ENCODE peak calls at places on chromosomes 2 and 18, in five cellular contexts. P, R, X, F and Y are unnamed samples.

GRCh38 chr18:55384551-55385275 is 203.3 kb downstream of the TCF4 start:
- DNase-seq in X (peak), R (no peak), P (peak), F (peak), Y (peak)

GRCh38 chr2:210387074-210387473 is 72.1 kb upstream of the MYL1 start:
- DNase-seq in P (no peak), X (no peak), F (no peak), R (no peak), Y (no peak)

GRCh38 chr2:122078451-122078850 is 323.0 kb downstream of the TSN start:
- DNase-seq in F (no peak), X (no peak), R (no peak), P (no peak), Y (no peak)

GRCh38 chr2:74887961-74888670 is 54.2 kb downstream of the HK2 start:
- DNase-seq in R (no peak), F (no peak), P (no peak), X (no peak), Y (no peak)

GRCh38 chr2:55051026-55051866 is 995 bp upstream of the RTN4 start:
- DNase-seq in X (peak), R (no peak), F (peak), P (peak), Y (peak)

GRCh38 chr2:19649107-19649506 is 252.7 kb downstream of the TTC32 start:
- DNase-seq in F (no peak), R (no peak), P (no peak), X (no peak), Y (no peak)

GRCh38 chr2:56128235-56128634 is 55.6 kb upstream of the CCDC85A start:
- DNase-seq in X (no peak), R (no peak), F (no peak), P (no peak), Y (no peak)

GRCh38 chr18:23573948-23574431 is 12.3 kb downstream of the NPC1 start:
- DNase-seq in F (no peak), X (no peak), P (peak), R (no peak), Y (no peak)

GRCh38 chr2:96100893-96101304 is 15.5 kb downstream of the ADRA2B start:
- DNase-seq in P (no peak), R (no peak), X (peak), F (no peak), Y (no peak)

GRCh38 chr2:239329972-239330572 is 70.7 kb downstream of the HDAC4 start:
- DNase-seq in P (no peak), F (no peak), R (no peak), X (peak), Y (no peak)

GRCh38 chr2:20186078-20186854 is 38.7 kb downstream of the SDC1 start:
- DNase-seq in P (peak), X (no peak), F (peak), R (no peak), Y (no peak)

GRCh38 chr2:183269956-183270355 is 145.7 kb downstream of the NUP35 start:
- DNase-seq in R (no peak), X (no peak), F (no peak), P (no peak), Y (no peak)

GRCh38 chr2:84077504-84077903 is 381.6 kb downstream of the SUCLG1 start:
- DNase-seq in F (peak), R (no peak), X (peak), P (peak), Y (peak)

GRCh38 chr18:9017900-9018217 is 84.6 kb upstream of the NDUFV2 start:
- DNase-seq in F (no peak), R (no peak), P (no peak), X (no peak), Y (no peak)

GRCh38 chr2:9657083-9657482 is 26.3 kb upstream of the YWHAQ start:
- DNase-seq in R (no peak), P (no peak), F (peak), X (no peak), Y (no peak)

GRCh38 chr18:56869189-56869777 is 218.1 kb downstream of the WDR7 start:
- DNase-seq in X (peak), P (peak), F (peak), R (peak), Y (peak)

GRCh38 chr2:159111346-159111922 is 143.0 kb downstream of the TANC1 start:
- DNase-seq in P (no peak), R (no peak), F (peak), X (no peak), Y (no peak)

GRCh38 chr2:171894612-171894947 is 536 bp upstream of the SLC25A12 start:
- DNase-seq in F (no peak), P (no peak), R (no peak), X (peak), Y (no peak)

GRCh38 chr2:9317559-9317958 is 105.8 kb downstream of the ITGB1BP1 start:
- DNase-seq in X (no peak), F (no peak), P (no peak), R (no peak), Y (no peak)

GRCh38 chr18:11040823-11041712 is 108.3 kb downstream of the PIEZO2 start:
- DNase-seq in X (peak), R (no peak), F (peak), P (peak), Y (peak)

GRCh38 chr2:20057268-20057667 is 5.8 kb upstream of the LAPTM4A start:
- DNase-seq in F (no peak), R (no peak), X (no peak), P (no peak), Y (no peak)

GRCh38 chr2:80467262-80467811 is 162.8 kb upstream of the LRRTM1 start:
- DNase-seq in F (no peak), R (no peak), X (no peak), P (no peak), Y (no peak)

GRCh38 chr2:145569108-145569507 is 1049.2 kb upstream of the ZEB2 start:
- DNase-seq in P (no peak), R (no peak), F (no peak), X (no peak), Y (no peak)

GRCh38 chr2:54332386-54332785 is 76.4 kb upstream of the TSPYL6 start:
- DNase-seq in P (no peak), R (no peak), X (no peak), F (no peak), Y (no peak)

GRCh38 chr2:233816771-233817170 is 37.6 kb downstream of the HJURP start:
- DNase-seq in F (no peak), X (peak), R (no peak), P (no peak), Y (no peak)

GRCh38 chr2:88658890-88659881 is 31.9 kb upstream of the EIF2AK3 start:
- DNase-seq in X (no peak), R (no peak), P (peak), F (peak), Y (peak)

GRCh38 chr2:168661404-168661869 is 141.0 kb upstream of the NOSTRIN start:
- DNase-seq in F (no peak), P (no peak), R (no peak), X (no peak), Y (peak)

GRCh38 chr2:239519921-239520585 is 119.2 kb upstream of the HDAC4 start:
- DNase-seq in X (no peak), F (no peak), R (no peak), P (no peak), Y (no peak)

GRCh38 chr2:166285215-166285614 is 90.5 kb downstream of the SCN9A start:
- DNase-seq in P (no peak), X (no peak), R (no peak), F (no peak), Y (no peak)

GRCh38 chr18:24679062-24679461 is 218.6 kb downstream of the HRH4 start:
- DNase-seq in F (no peak), R (no peak), P (no peak), X (no peak), Y (no peak)

GRCh38 chr2:216710531-216711282 is 15.4 kb upstream of the IGFBP5 start:
- DNase-seq in P (no peak), F (no peak), R (no peak), X (no peak), Y (no peak)

GRCh38 chr2:88081924-88082609 is 14.4 kb downstream of the SMYD1 start:
- DNase-seq in R (no peak), X (no peak), P (no peak), F (no peak), Y (no peak)

GRCh38 chr2:108226570-108226969 is 13.2 kb upstream of the SULT1C3 start:
- DNase-seq in R (no peak), F (no peak), P (no peak), X (no peak), Y (no peak)

GRCh38 chr18:12883684-12884520 is at the start of gene PTPN2:
- DNase-seq in F (peak), R (peak), X (peak), P (peak), Y (peak)

GRCh38 chr2:125746321-125746983 is 909.5 kb upstream of the GYPC start:
- DNase-seq in X (no peak), R (no peak), P (no peak), F (no peak), Y (no peak)

GRCh38 chr2:206443735-206444527 is 599 bp downstream of the ADAM23 start:
- DNase-seq in R (no peak), F (no peak), X (peak), P (peak), Y (peak)

GRCh38 chr2:48714240-48714639 is 41.3 kb downstream of the LHCGR start:
- DNase-seq in R (no peak), X (no peak), P (no peak), F (no peak), Y (no peak)

GRCh38 chr2:191724015-191724414 is 46.1 kb downstream of the NABP1 start:
- DNase-seq in R (peak), X (no peak), F (no peak), P (no peak), Y (no peak)

GRCh38 chr2:237134831-237135230 is 49.1 kb downstream of the COPS8 start:
- DNase-seq in F (no peak), X (no peak), P (no peak), R (no peak), Y (no peak)

GRCh38 chr18:10727477-10727876 is 201.7 kb downstream of the NAPG start:
- DNase-seq in X (no peak), P (no peak), F (no peak), R (no peak), Y (no peak)

GRCh38 chr18:45127395-45127794 is 446.7 kb downstream of the SETBP1 start:
- DNase-seq in X (no peak), P (no peak), R (no peak), F (no peak), Y (no peak)
- TF ChIP-seq FOXM1 in X (no peak), P (no peak), R (no peak), F (no peak), Y (no peak)

DNA sequence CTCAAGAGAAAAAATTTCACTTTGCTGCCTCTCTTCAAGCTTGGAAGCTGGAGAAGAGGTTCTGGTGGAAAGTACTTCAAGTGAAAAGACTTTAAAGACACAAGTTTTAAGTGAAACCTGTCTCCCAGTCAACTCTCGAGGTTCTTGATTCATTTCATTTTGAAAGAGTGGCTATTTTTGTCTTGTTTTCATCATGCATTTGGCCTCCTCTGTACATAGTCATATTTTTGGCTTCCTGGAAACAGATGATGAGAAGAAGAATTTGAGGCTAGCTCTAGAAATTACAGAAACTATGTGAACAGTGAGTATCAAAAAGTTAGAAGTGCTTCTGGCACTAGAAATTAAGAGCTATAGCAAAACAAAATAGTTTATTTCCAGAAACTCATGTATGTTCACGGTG is 124.8 kb downstream of the DTNA start:
- DNase-seq in X (no peak), F (no peak), R (no peak), P (no peak), Y (no peak)
- TF ChIP-seq FOXM1 in X (no peak), F (no peak), R (no peak), P (no peak), Y (no peak)

GRCh38 chr2:219206442-219207253 is at the start of gene ZFAND2B:
- DNase-seq in R (peak), X (peak), F (peak), P (peak), Y (peak)

GRCh38 chr2:219209818-219210571 is 3.4 kb downstream of the ZFAND2B start:
- DNase-seq in P (no peak), R (no peak), X (no peak), F (no peak), Y (no peak)

GRCh38 chr2:219209236-219209635 is 2.7 kb downstream of the ZFAND2B start:
- DNase-seq in F (no peak), P (no peak), X (no peak), R (no peak), Y (no peak)

GRCh38 chr2:219207254-219207883 is 787 bp downstream of the ZFAND2B start:
- DNase-seq in X (no peak), F (no peak), R (no peak), P (no peak), Y (no peak)

GRCh38 chr2:219207884-219208740 is 1.5 kb downstream of the ZFAND2B start:
- DNase-seq in R (no peak), X (peak), P (no peak), F (peak), Y (no peak)
- TF ChIP-seq FOXM1 in R (no peak), X (no peak), P (no peak), F (no peak), Y (no peak)

DNA sequence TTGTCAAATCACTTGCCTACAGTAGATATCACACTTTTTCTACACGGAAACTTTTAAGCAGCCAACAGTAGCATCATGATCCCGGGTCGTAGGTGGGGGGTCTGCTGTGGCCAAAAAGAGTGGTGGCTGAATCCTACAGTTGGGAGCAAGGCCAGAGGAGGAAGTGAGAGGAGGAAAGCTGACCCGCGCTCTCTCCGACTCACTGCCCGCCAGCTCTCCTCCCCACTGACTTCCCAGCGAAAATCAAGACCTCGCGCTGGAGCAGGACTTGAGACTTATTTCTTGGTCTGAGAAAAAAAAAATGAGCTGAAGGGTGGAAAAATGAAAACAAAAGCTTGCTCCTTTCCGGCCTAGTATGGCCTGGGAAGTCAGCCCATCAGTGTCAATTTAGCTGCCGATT is 9.6 kb downstream of the FBLN7 start:
- DNase-seq in F (no peak), P (no peak), X (no peak), R (no peak), Y (no peak)
- TF ChIP-seq FOXM1 in F (no peak), P (no peak), X (no peak), R (no peak), Y (no peak)

GRCh38 chr2:130370490-130370889 is 14.6 kb downstream of the PTPN18 start:
- DNase-seq in X (no peak), P (peak), R (no peak), F (no peak), Y (no peak)

GRCh38 chr2:130369589-130370341 is 13.9 kb downstream of the PTPN18 start:
- DNase-seq in P (no peak), F (no peak), R (no peak), X (no peak), Y (no peak)

GRCh38 chr2:130372055-130372832 is 16.4 kb downstream of the PTPN18 start:
- DNase-seq in R (no peak), X (peak), F (no peak), P (peak), Y (peak)

GRCh38 chr2:130372833-130373807 is 17.3 kb downstream of the PTPN18 start:
- DNase-seq in F (no peak), X (no peak), R (no peak), P (no peak), Y (no peak)

DNA sequence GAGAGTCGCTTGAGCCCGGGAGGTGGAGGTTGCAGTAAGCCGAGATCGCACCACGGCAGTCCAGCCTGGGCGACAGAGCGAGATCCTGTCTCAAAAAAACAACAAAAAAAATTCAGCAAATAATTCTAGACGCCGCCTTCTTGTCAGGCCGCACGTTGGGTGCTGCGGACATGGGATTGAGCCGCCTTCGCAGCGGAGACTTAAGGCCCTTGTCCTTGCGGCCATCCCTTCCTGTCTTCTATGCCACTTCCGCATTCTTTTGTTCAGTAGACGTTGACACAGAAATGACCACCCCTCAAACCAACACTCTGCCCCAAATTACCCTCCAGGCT is 15.8 kb downstream of the PTPN18 start:
- DNase-seq in F (no peak), P (no peak), X (no peak), R (no peak), Y (no peak)
- TF ChIP-seq FOXM1 in F (no peak), P (no peak), X (no peak), R (no peak), Y (no peak)

GRCh38 chr18:59921384-59921891 is 21.6 kb downstream of the PMAIP1 start:
- DNase-seq in P (no peak), F (no peak), X (no peak), R (no peak), Y (no peak)
- TF ChIP-seq FOXM1 in P (no peak), F (no peak), X (no peak), R (peak), Y (no peak)

DNA sequence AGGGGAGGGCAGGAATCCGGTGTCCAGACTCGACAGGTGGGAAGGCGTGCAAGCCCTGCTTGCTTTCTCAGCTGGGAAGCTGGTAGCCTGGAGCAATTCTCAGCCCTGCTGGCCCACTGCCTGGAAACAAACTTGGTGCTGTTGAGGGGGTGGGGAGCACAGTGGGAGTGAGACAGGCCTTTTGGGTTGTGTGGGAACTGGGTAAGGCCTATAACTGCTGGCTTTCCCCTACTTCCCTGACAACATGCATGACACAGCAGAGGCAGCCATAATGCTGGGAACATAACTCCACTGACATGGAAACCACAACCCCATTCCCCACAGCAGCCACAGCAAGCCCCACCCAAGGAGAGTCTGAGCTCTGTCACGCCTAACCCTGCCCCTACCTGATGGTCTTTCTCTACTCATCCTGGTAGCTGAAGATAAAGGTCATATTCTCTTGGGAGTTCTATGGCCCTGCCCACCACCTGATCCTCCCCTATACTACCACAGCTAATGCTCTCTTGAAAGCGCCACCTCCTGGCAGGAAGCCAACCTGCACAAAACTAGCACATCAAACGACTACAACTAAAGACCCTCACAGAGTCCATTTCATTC is 122.9 kb upstream of the ACVR1C start:
- DNase-seq in R (peak), F (peak), X (no peak), P (peak), Y (no peak)
- TF ChIP-seq FOXM1 in R (no peak), F (no peak), X (no peak), P (no peak), Y (no peak)

DNA sequence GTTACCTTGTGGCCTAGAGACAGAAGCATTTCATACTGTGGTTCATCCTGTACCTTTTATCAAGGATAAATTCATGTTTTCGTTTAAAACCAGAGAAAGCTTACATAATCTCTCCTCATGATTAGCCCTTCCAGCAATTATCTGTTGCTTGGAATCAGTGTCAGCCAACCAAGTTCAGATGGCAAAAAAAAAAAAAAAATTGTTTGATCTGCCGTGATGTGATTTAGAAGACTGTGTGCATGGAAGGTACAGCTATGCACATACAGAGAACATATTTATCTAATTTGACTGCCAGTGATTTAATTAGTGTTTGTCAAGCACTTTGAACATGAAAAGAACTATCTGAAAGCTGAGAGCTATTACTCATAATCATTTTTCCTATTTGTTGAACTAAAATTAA is 180.9 kb downstream of the ZEB2 start:
- DNase-seq in R (no peak), X (peak), P (no peak), F (no peak), Y (no peak)
- TF ChIP-seq FOXM1 in R (no peak), X (no peak), P (no peak), F (no peak), Y (no peak)

GRCh38 chr2:66439291-66440010 is 4.5 kb downstream of the MEIS1 start:
- DNase-seq in X (peak), P (no peak), R (no peak), F (no peak), Y (no peak)
- TF ChIP-seq FOXM1 in X (no peak), P (no peak), R (no peak), F (no peak), Y (no peak)

GRCh38 chr2:136378712-136379595 is 261.0 kb upstream of the CXCR4 start:
- DNase-seq in X (peak), R (no peak), P (peak), F (peak), Y (peak)
- TF ChIP-seq FOXM1 in X (no peak), R (peak), P (no peak), F (no peak), Y (no peak)